ENCODE peak calls at places on chromosomes 4 and X, in five cellular contexts. One of them, this sample, is unnamed.

GRCh38 chrX:105314468-105314867 is 94.0 kb upstream of the TEX13A start:
- DNase-seq in H1: no peak
- DNase-seq in cardiac muscle cell: no peak
- DNase-seq in head of caudate nucleus: no peak
- DNase-seq in KBM-7: no peak
- DNase-seq in this sample: no peak

GRCh38 chr4:121034010-121034409 is 38.3 kb downstream of the NDNF start:
- DNase-seq in H1: no peak
- DNase-seq in cardiac muscle cell: no peak
- DNase-seq in head of caudate nucleus: no peak
- DNase-seq in KBM-7: no peak
- DNase-seq in this sample: no peak

GRCh38 chr4:54660591-54660990 is 2.8 kb downstream of the KIT start:
- DNase-seq in H1: no peak
- DNase-seq in cardiac muscle cell: no peak
- DNase-seq in head of caudate nucleus: no peak
- DNase-seq in KBM-7: no peak
- DNase-seq in this sample: no peak

GRCh38 chr4:122739174-122739573 is 6.7 kb downstream of the BBS12 start:
- DNase-seq in H1: no peak
- DNase-seq in cardiac muscle cell: no peak
- DNase-seq in head of caudate nucleus: no peak
- DNase-seq in KBM-7: no peak
- DNase-seq in this sample: no peak

GRCh38 chr4:40621592-40622512 is 7.8 kb downstream of the RBM47 start:
- DNase-seq in H1: peak
- DNase-seq in cardiac muscle cell: no peak
- DNase-seq in head of caudate nucleus: peak
- DNase-seq in KBM-7: peak
- DNase-seq in this sample: peak

GRCh38 chrX:72128881-72129280 is 2.8 kb downstream of the RTL5 start:
- DNase-seq in H1: no peak
- DNase-seq in cardiac muscle cell: peak
- DNase-seq in head of caudate nucleus: no peak
- DNase-seq in KBM-7: peak
- DNase-seq in this sample: no peak

GRCh38 chr4:182370491-182370890 is 127.3 kb downstream of the TENM3 start:
- DNase-seq in H1: no peak
- DNase-seq in cardiac muscle cell: no peak
- DNase-seq in head of caudate nucleus: no peak
- DNase-seq in KBM-7: no peak
- DNase-seq in this sample: no peak

GRCh38 chr4:177485528-177485927 is 43.3 kb upstream of the AGA start:
- DNase-seq in H1: no peak
- DNase-seq in cardiac muscle cell: no peak
- DNase-seq in head of caudate nucleus: no peak
- DNase-seq in KBM-7: no peak
- DNase-seq in this sample: no peak

This sample was measured in testis.